ENCODE peak calls at places on chromosomes 11 and 22, in five cellular contexts. One of them, this sample, is unnamed.

GRCh38 chr11:131668867-131669780 is 298.7 kb downstream of the NTM start:
- DNase-seq in foreskin fibroblast: peak
- DNase-seq in adipocyte: peak
- DNase-seq in effector memory CD8-positive, alpha-beta T cell: no peak
- DNase-seq in fibroblast of lung: no peak
- DNase-seq in this sample: peak

GRCh38 chr11:128482512-128483191 is 104.7 kb downstream of the ETS1 start:
- DNase-seq in fibroblast of lung: peak
- DNase-seq in effector memory CD8-positive, alpha-beta T cell: peak
- DNase-seq in adipocyte: peak
- DNase-seq in foreskin fibroblast: peak
- DNase-seq in this sample: peak

GRCh38 chr11:131195801-131196517 is 174.5 kb upstream of the NTM start:
- DNase-seq in foreskin fibroblast: peak
- DNase-seq in fibroblast of lung: peak
- DNase-seq in effector memory CD8-positive, alpha-beta T cell: no peak
- DNase-seq in adipocyte: peak
- DNase-seq in this sample: peak

GRCh38 chr22:46002757-46003270 is 25.9 kb upstream of the WNT7B start:
- DNase-seq in foreskin fibroblast: peak
- DNase-seq in fibroblast of lung: peak
- DNase-seq in adipocyte: peak
- DNase-seq in effector memory CD8-positive, alpha-beta T cell: no peak
- DNase-seq in this sample: peak

GRCh38 chr11:71420455-71421241 is 27.5 kb downstream of the DHCR7 start:
- DNase-seq in foreskin fibroblast: peak
- DNase-seq in fibroblast of lung: peak
- DNase-seq in effector memory CD8-positive, alpha-beta T cell: no peak
- DNase-seq in adipocyte: peak
- DNase-seq in this sample: peak

GRCh38 chr11:126596474-126596873 is 241.0 kb downstream of the ST3GAL4 start:
- DNase-seq in foreskin fibroblast: no peak
- DNase-seq in effector memory CD8-positive, alpha-beta T cell: no peak
- DNase-seq in fibroblast of lung: no peak
- DNase-seq in adipocyte: no peak
- DNase-seq in this sample: no peak

GRCh38 chr11:57459112-57460016 is 964 bp upstream of the RTN4RL2 start:
- DNase-seq in fibroblast of lung: no peak
- DNase-seq in effector memory CD8-positive, alpha-beta T cell: no peak
- DNase-seq in foreskin fibroblast: peak
- DNase-seq in adipocyte: no peak
- DNase-seq in this sample: peak

GRCh38 chr11:66868726-66869291 is 11.9 kb downstream of the LRFN4 start:
- DNase-seq in adipocyte: no peak
- DNase-seq in effector memory CD8-positive, alpha-beta T cell: peak
- DNase-seq in foreskin fibroblast: no peak
- DNase-seq in fibroblast of lung: peak
- DNase-seq in this sample: no peak

GRCh38 chr11:120098503-120099054 is 39.3 kb downstream of the TRIM29 start:
- DNase-seq in foreskin fibroblast: no peak
- DNase-seq in adipocyte: no peak
- DNase-seq in effector memory CD8-positive, alpha-beta T cell: no peak
- DNase-seq in fibroblast of lung: no peak
- DNase-seq in this sample: no peak

GRCh38 chr11:96185220-96185768 is 157.7 kb downstream of the MAML2 start:
- DNase-seq in fibroblast of lung: no peak
- DNase-seq in effector memory CD8-positive, alpha-beta T cell: no peak
- DNase-seq in foreskin fibroblast: no peak
- DNase-seq in adipocyte: no peak
- DNase-seq in this sample: no peak

GRCh38 chr11:28834877-28835276 is 726.7 kb downstream of the METTL15 start:
- DNase-seq in effector memory CD8-positive, alpha-beta T cell: no peak
- DNase-seq in adipocyte: peak
- DNase-seq in foreskin fibroblast: peak
- DNase-seq in fibroblast of lung: peak
- DNase-seq in this sample: peak

GRCh38 chr11:269146-269890 is 8.9 kb upstream of the NLRP6 start:
- DNase-seq in adipocyte: no peak
- DNase-seq in foreskin fibroblast: no peak
- DNase-seq in fibroblast of lung: no peak
- DNase-seq in effector memory CD8-positive, alpha-beta T cell: no peak
- DNase-seq in this sample: peak

GRCh38 chr11:44945639-44946038 is 5.0 kb downstream of the TP53I11 start:
- DNase-seq in effector memory CD8-positive, alpha-beta T cell: no peak
- DNase-seq in adipocyte: no peak
- DNase-seq in fibroblast of lung: no peak
- DNase-seq in foreskin fibroblast: no peak
- DNase-seq in this sample: no peak

GRCh38 chr11:56932572-56933235 is 56.0 kb upstream of the OR5AK2 start:
- DNase-seq in fibroblast of lung: peak
- DNase-seq in foreskin fibroblast: peak
- DNase-seq in adipocyte: peak
- DNase-seq in effector memory CD8-positive, alpha-beta T cell: no peak
- DNase-seq in this sample: peak

GRCh38 chr11:1566381-1567051 is 5.6 kb downstream of the DUSP8 start:
- DNase-seq in effector memory CD8-positive, alpha-beta T cell: no peak
- DNase-seq in adipocyte: no peak
- DNase-seq in foreskin fibroblast: no peak
- DNase-seq in fibroblast of lung: no peak
- DNase-seq in this sample: no peak

GRCh38 chr11:77191429-77191822 is 63.4 kb downstream of the MYO7A start:
- DNase-seq in adipocyte: no peak
- DNase-seq in fibroblast of lung: no peak
- DNase-seq in effector memory CD8-positive, alpha-beta T cell: no peak
- DNase-seq in foreskin fibroblast: no peak
- DNase-seq in this sample: peak

This sample was measured in GM23248.